ENCODE peak calls at places on chromosomes 5 and 9, in seven cellular contexts. R, Q, N, E, J, Y and B are unnamed samples.

GRCh38 chr9:26504057-26504456 is 388.5 kb downstream of the CAAP1 start:
- DNase-seq in Q (no peak), J (no peak), E (no peak), Y (no peak), R (no peak), N (no peak), B (no peak)

GRCh38 chr5:88952996-88953643 is 70.1 kb upstream of the MEF2C start:
- DNase-seq in Q (no peak), Y (no peak), R (no peak), J (no peak), N (no peak), E (no peak), B (no peak)

GRCh38 chr5:121503111-121503840 is 348.4 kb upstream of the FTMT start:
- DNase-seq in N (peak), E (peak), R (no peak), Q (no peak), J (no peak), Y (no peak), B (no peak)

GRCh38 chr9:35556781-35557180 is 48.3 kb upstream of the TESK1 start:
- DNase-seq in R (no peak), N (no peak), Q (no peak), J (no peak), Y (no peak), E (no peak), B (no peak)

GRCh38 chr5:172860520-172861443 is 26.7 kb downstream of the ERGIC1 start:
- DNase-seq in J (peak), R (no peak), N (peak), Y (no peak), Q (no peak), E (no peak), B (no peak)

GRCh38 chr9:19445452-19445851 is 36.6 kb downstream of the ACER2 start:
- DNase-seq in R (no peak), Q (no peak), N (no peak), J (no peak), E (no peak), Y (no peak), B (no peak)

GRCh38 chr9:108746001-108746400 is 109.8 kb downstream of the ACTL7B start:
- DNase-seq in J (no peak), E (no peak), Q (no peak), N (no peak), R (no peak), Y (no peak), B (no peak)

GRCh38 chr5:17928571-17928970 is 294.3 kb downstream of the TAF11L14 start:
- DNase-seq in N (no peak), R (no peak), J (no peak), E (no peak), Y (no peak), Q (no peak), B (no peak)

GRCh38 chr5:120614512-120614911 is 150.4 kb downstream of the PRR16 start:
- DNase-seq in R (no peak), Q (no peak), E (no peak), J (no peak), N (no peak), Y (no peak), B (no peak)

GRCh38 chr5:121940741-121941140 is 21.0 kb upstream of the SRFBP1 start:
- DNase-seq in R (no peak), J (no peak), N (no peak), E (no peak), Q (no peak), Y (no peak), B (no peak)

GRCh38 chr9:99819123-99819483 is 2.6 kb upstream of the NR4A3 start:
- DNase-seq in R (no peak), Q (no peak), N (no peak), Y (no peak), E (no peak), J (no peak), B (no peak)

GRCh38 chr5:55694152-55694830 is 17.8 kb downstream of the SLC38A9 start:
- DNase-seq in J (no peak), Q (no peak), R (no peak), E (no peak), N (no peak), Y (no peak), B (no peak)

GRCh38 chr5:144582046-144582445 is 411.4 kb downstream of the KCTD16 start:
- DNase-seq in Q (no peak), E (no peak), Y (no peak), R (no peak), N (no peak), J (no peak), B (no peak)

GRCh38 chr5:16945163-16945562 is 9.1 kb upstream of the MYO10 start:
- DNase-seq in R (no peak), E (no peak), Q (no peak), J (no peak), N (no peak), Y (no peak), B (no peak)

GRCh38 chr9:18297532-18297872 is 176.5 kb upstream of the ADAMTSL1 start:
- DNase-seq in Q (no peak), J (no peak), E (no peak), R (no peak), N (no peak), Y (no peak), B (no peak)

GRCh38 chr9:93205045-93205768 is 21.3 kb downstream of the WNK2 start:
- DNase-seq in R (no peak), E (no peak), J (peak), Y (no peak), N (peak), Q (peak), B (no peak)

GRCh38 chr9:18703086-18703750 is 229.3 kb downstream of the ADAMTSL1 start:
- DNase-seq in E (no peak), R (no peak), J (no peak), Y (no peak), Q (no peak), N (no peak), B (no peak)

GRCh38 chr5:73388371-73388684 is 60.2 kb downstream of the FOXD1 start:
- DNase-seq in Q (no peak), J (no peak), Y (no peak), R (no peak), N (no peak), E (no peak), B (no peak)

GRCh38 chr5:63959177-63959982 is 2.9 kb downstream of the HTR1A start:
- DNase-seq in J (no peak), N (no peak), Q (no peak), R (no peak), Y (peak), E (peak), B (no peak)

GRCh38 chr5:157484768-157485167 is 24.8 kb downstream of the NIPAL4 start:
- DNase-seq in R (no peak), Y (no peak), E (no peak), N (no peak), J (no peak), Q (no peak), B (peak)

GRCh38 chr5:108266235-108266634 is 115.7 kb downstream of the FBXL17 start:
- DNase-seq in Y (no peak), J (no peak), E (no peak), Q (no peak), N (no peak), R (no peak), B (no peak)

GRCh38 chr5:169416583-169417196 is 115.8 kb upstream of the SLIT3 start:
- DNase-seq in Y (no peak), N (no peak), Q (peak), E (no peak), R (no peak), J (peak), B (no peak)

GRCh38 chr5:178407646-178408045 is 175.0 kb upstream of the PHYKPL start:
- DNase-seq in R (no peak), N (no peak), J (no peak), E (no peak), Q (no peak), Y (no peak), B (no peak)

GRCh38 chr5:134509308-134510040 is 16.0 kb upstream of the JADE2 start:
- DNase-seq in N (peak), E (no peak), J (no peak), Q (no peak), R (no peak), Y (no peak), B (no peak)

GRCh38 chr5:134512661-134512999 is 12.8 kb upstream of the JADE2 start:
- DNase-seq in N (no peak), J (no peak), Q (no peak), R (no peak), Y (no peak), E (no peak), B (no peak)

GRCh38 chr5:134508521-134509195 is 16.8 kb upstream of the JADE2 start:
- DNase-seq in N (no peak), R (no peak), E (no peak), Y (no peak), Q (no peak), J (no peak), B (no peak)

GRCh38 chr5:134510970-134511795 is 14.3 kb upstream of the JADE2 start:
- DNase-seq in J (no peak), Y (peak), N (no peak), E (no peak), Q (no peak), R (no peak), B (no peak)

GRCh38 chr5:134511796-134512660 is 13.4 kb upstream of the JADE2 start:
- DNase-seq in J (peak), R (no peak), N (peak), E (no peak), Q (peak), Y (no peak), B (no peak)
- TF ChIP-seq CTCF in J (peak), R (no peak), N (no peak), E (peak), Q (no peak), Y (peak), B (no peak)

GRCh38 chr5:150302301-150303069 is at the start of gene ARSI:
- DNase-seq in R (no peak), N (no peak), Q (peak), E (no peak), J (peak), Y (no peak), B (no peak)
- TF ChIP-seq CTCF in R (no peak), N (no peak), Q (no peak), E (peak), J (peak), Y (peak), B (no peak)

GRCh38 chr9:73061131-73061530 is 90.5 kb upstream of the ANXA1 start:
- DNase-seq in Q (no peak), E (no peak), Y (no peak), J (no peak), R (no peak), N (no peak), B (no peak)

GRCh38 chr9:73065439-73065838 is 86.2 kb upstream of the ANXA1 start:
- DNase-seq in R (no peak), N (no peak), Q (no peak), Y (no peak), J (no peak), E (no peak), B (no peak)

GRCh38 chr9:73067074-73067473 is 84.6 kb upstream of the ANXA1 start:
- DNase-seq in E (no peak), R (no peak), J (no peak), Q (no peak), Y (no peak), N (no peak), B (no peak)
- TF ChIP-seq CTCF in E (no peak), R (no peak), J (no peak), Q (no peak), Y (no peak), N (no peak), B (no peak)

GRCh38 chr5:95986001-95986400 is 24.4 kb upstream of the ELL2 start:
- DNase-seq in E (no peak), J (no peak), R (no peak), Q (no peak), N (no peak), Y (no peak), B (no peak)

GRCh38 chr5:95983067-95983466 is 21.4 kb upstream of the ELL2 start:
- DNase-seq in Y (no peak), N (no peak), J (no peak), R (no peak), E (no peak), Q (no peak), B (no peak)

GRCh38 chr5:95984287-95984938 is 22.8 kb upstream of the ELL2 start:
- DNase-seq in Y (no peak), R (no peak), J (no peak), N (no peak), E (no peak), Q (no peak), B (no peak)

GRCh38 chr5:95986937-95987520 is 25.4 kb upstream of the ELL2 start:
- DNase-seq in Y (peak), N (no peak), J (no peak), R (no peak), Q (no peak), E (no peak), B (no peak)

GRCh38 chr5:95985249-95985648 is 23.6 kb upstream of the ELL2 start:
- DNase-seq in J (no peak), N (no peak), R (no peak), E (no peak), Q (no peak), Y (no peak), B (no peak)
- TF ChIP-seq CTCF in J (no peak), N (no peak), R (no peak), E (no peak), Q (no peak), Y (peak), B (no peak)

DNA sequence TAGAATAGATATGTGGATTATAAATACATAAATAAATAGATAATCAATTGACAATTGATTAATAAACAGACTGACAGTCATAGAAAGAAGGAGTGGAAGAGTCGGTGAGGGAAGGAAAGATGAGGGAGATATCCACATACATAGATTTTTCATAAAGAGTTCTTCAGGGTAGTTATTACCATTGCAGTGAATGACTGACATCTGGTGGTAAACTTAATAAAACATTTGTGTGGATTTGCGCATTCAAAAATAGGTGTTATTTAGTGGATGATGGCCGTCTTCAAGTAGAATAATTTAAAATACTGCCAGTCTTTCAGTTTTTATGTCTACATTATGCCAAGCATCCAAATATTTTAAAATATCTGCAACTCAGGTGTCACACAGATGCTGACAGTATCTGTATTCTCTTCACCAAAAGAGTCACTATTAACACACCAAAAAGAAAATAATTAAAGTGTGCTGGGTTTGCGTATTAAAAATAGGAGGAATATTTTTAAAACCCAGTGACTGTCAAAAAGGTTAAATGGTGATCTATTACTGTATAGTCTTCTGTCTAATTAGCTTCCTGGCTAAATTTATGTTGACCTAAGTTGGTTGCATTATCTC is 78.8 kb downstream of the GIN1 start:
- DNase-seq in J (no peak), Y (no peak), Q (no peak), N (no peak), R (no peak), E (no peak), B (no peak)
- TF ChIP-seq CTCF in J (peak), Y (peak), Q (no peak), N (no peak), R (peak), E (peak), B (peak)

DNA sequence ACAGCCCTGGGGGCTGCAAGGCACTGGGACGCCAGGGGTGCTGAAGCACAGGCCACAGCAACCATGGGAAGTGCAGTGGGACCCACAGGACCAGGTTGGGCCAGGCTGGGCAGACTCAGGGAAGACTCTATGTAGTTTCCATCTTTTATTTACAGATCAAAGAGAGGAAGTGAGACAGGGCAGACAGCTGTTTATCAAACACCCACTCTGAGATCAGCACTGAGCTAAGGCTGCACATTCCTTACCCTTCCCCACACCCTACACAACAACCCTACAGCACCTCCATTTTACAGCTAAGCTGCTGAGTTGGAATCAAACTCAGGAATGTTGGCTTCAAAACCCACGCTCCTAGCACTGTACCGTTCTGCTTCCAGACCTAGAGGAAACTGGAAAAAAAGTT is 19.8 kb downstream of the BARHL1 start:
- DNase-seq in Q (no peak), Y (no peak), J (no peak), R (no peak), N (no peak), E (no peak), B (no peak)
- TF ChIP-seq CTCF in Q (no peak), Y (no peak), J (no peak), R (no peak), N (no peak), E (no peak), B (no peak)